ENCODE peak calls at places on chromosomes 11 and 22, in four cellular contexts. One of them, this sample, is unnamed. For H3K4me1, the result is how much of the 10 kb centered on the place peaks cover.

GRCh38 chr11:128261011-128261421 is 326.3 kb downstream of the ETS1 start:
- DNase-seq in RWPE2: no peak
- DNase-seq in OCI-LY7: no peak
- DNase-seq in K562: peak
- DNase-seq in this sample: no peak

GRCh38 chr11:60887531-60887930 is 18.9 kb downstream of the PRPF19 start:
- DNase-seq in OCI-LY7: peak
- DNase-seq in RWPE2: no peak
- DNase-seq in K562: peak
- DNase-seq in this sample: peak

GRCh38 chr11:86182976-86183584 is 61.5 kb upstream of the EED start:
- DNase-seq in RWPE2: peak
- DNase-seq in OCI-LY7: peak
- DNase-seq in K562: peak
- DNase-seq in this sample: no peak

GRCh38 chr11:74685338-74685737 is 45.9 kb downstream of the CHRDL2 start:
- DNase-seq in K562: no peak
- DNase-seq in OCI-LY7: no peak
- DNase-seq in RWPE2: no peak
- DNase-seq in this sample: no peak

GRCh38 chr11:43072911-43073310 is 238.9 kb upstream of the API5 start:
- DNase-seq in RWPE2: no peak
- DNase-seq in K562: no peak
- DNase-seq in OCI-LY7: no peak
- DNase-seq in this sample: no peak

GRCh38 chr22:43643362-43643761 is 168.7 kb downstream of the EFCAB6 start:
- DNase-seq in RWPE2: no peak
- DNase-seq in OCI-LY7: no peak
- DNase-seq in K562: no peak
- DNase-seq in this sample: no peak

GRCh38 chr22:26957176-26957575 is 299.8 kb downstream of the MIAT start:
- DNase-seq in OCI-LY7: no peak
- DNase-seq in K562: no peak
- DNase-seq in RWPE2: no peak
- DNase-seq in this sample: no peak

GRCh38 chr11:86558841-86559240 is 113.6 kb downstream of the ME3 start:
- DNase-seq in RWPE2: no peak
- DNase-seq in OCI-LY7: no peak
- DNase-seq in K562: no peak
- DNase-seq in this sample: no peak

GRCh38 chr11:123653997-123654565 is 343 bp downstream of the SCN3B start:
- DNase-seq in RWPE2: peak
- DNase-seq in OCI-LY7: no peak
- DNase-seq in K562: peak
- DNase-seq in this sample: peak

GRCh38 chr11:13944801-13945505 is 17.6 kb upstream of the SPON1 start:
- DNase-seq in RWPE2: no peak
- DNase-seq in OCI-LY7: no peak
- DNase-seq in K562: no peak
- DNase-seq in this sample: no peak

GRCh38 chr22:43014062-43014875 is 680 bp downstream of the PACSIN2 start:
- DNase-seq in RWPE2: no peak
- DNase-seq in K562: peak
- DNase-seq in OCI-LY7: peak
- DNase-seq in this sample: peak

GRCh38 chr11:73752903-73753302 is 8.0 kb downstream of the RAB6A start:
- DNase-seq in RWPE2: no peak
- DNase-seq in OCI-LY7: no peak
- DNase-seq in K562: no peak
- DNase-seq in this sample: no peak

GRCh38 chr11:14644396-14645246 is 1.0 kb downstream of the PDE3B start:
- DNase-seq in RWPE2: no peak
- DNase-seq in K562: peak
- DNase-seq in OCI-LY7: no peak
- DNase-seq in this sample: peak

GRCh38 chr11:15941206-15941770 is 415.1 kb downstream of the SOX6 start:
- DNase-seq in OCI-LY7: no peak
- DNase-seq in RWPE2: no peak
- DNase-seq in K562: peak
- DNase-seq in this sample: peak

GRCh38 chr11:77191823-77192495 is 63.9 kb downstream of the MYO7A start:
- DNase-seq in OCI-LY7: peak
- DNase-seq in K562: peak
- DNase-seq in RWPE2: no peak
- DNase-seq in this sample: peak

GRCh38 chr11:115775846-115776245 is 271.6 kb upstream of the CADM1 start:
- DNase-seq in OCI-LY7: no peak
- DNase-seq in K562: no peak
- DNase-seq in RWPE2: no peak
- DNase-seq in this sample: no peak

GRCh38 chr22:20243176-20243544 is 25.0 kb downstream of the RTN4R start:
- DNase-seq in RWPE2: no peak
- DNase-seq in OCI-LY7: no peak
- DNase-seq in K562: no peak
- DNase-seq in this sample: no peak
- H3K4me1 ChIP-seq in RWPE2: under half
- H3K4me1 ChIP-seq in OCI-LY7: under half
- H3K4me1 ChIP-seq in K562: under half
- H3K4me1 ChIP-seq in this sample: half or more

DNA sequence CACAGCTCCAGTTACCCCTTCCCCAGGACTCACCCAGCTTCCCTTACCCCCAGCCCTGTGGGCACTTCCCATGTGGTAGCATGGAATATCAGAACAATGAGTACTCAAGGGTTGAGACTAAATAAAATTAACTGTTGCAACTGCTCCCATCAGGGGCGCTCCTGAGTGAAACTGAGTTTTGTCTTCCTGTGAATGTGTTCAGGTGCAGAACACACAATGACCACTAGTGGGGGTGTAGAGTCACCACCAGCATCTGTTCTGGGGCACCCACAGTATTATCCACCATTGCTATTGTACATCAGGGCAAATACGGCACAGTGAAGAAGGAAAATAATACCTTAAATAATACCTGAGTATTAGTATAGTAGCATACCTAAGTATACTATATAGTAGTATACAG is 689.7 kb downstream of the TBC1D22A start:
- DNase-seq in K562: peak
- DNase-seq in RWPE2: no peak
- DNase-seq in OCI-LY7: peak
- DNase-seq in this sample: no peak
- TF ChIP-seq CTCF in K562: peak
- TF ChIP-seq CTCF in RWPE2: no peak
- TF ChIP-seq CTCF in OCI-LY7: peak
- TF ChIP-seq CTCF in this sample: peak

DNA sequence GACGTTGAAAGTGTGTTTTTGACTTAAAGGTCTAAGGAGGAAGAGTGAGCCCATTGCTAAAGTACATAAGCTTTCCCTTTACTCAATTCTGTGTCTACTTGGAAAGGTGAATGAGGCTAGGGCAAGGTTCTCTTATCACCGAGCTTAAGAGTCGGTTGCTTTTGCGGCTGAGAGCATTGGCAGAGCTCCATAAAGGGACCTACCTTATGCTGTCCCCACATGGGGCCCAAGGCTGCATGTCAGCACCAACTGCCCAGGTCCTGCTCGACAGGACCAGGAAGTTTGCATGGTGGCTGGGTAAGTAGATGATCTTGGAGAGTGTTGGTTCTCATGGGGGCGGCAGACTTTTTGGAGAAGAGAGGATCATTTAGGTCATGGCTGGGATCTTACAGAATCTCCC is 91.2 kb downstream of the ZBTB16 start:
- DNase-seq in RWPE2: no peak
- DNase-seq in K562: peak
- DNase-seq in OCI-LY7: no peak
- DNase-seq in this sample: no peak
- H3K4me1 ChIP-seq in RWPE2: under half
- H3K4me1 ChIP-seq in K562: under half
- H3K4me1 ChIP-seq in OCI-LY7: under half
- H3K4me1 ChIP-seq in this sample: half or more

DNA sequence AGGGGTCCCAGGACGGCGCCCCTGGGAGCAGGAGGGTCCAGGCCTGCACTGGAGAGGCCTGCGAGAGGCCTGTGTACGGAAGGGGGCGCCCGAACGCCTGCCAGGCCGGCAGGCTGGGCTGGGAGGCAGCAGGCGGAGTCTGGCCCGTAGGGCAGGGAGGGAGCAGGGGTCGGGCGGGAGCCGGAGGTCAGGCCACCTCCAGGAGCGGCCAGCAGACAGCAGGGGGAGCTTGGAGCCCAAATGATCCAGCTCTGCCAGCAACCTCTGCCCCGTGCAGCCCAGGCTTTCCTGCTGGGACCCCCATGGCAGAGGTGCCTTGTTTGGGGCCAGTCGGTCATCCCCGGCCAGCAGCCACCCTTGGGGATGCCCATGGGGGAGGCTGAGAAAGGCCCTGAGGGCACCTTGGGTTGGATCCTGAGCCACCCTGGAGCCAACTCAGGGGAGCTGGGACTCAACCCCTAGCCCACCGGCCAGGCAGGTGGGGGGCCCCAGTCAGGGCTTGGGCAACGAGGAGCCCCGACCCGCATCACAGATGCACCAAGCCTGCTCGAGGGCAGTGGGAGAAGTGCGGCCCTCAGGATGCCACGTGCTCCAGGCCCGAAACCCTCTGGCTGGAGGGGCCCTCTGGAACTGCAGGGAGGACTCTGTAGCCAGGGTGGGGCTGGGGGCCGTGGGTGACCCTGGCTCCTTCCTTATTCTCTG is 9.6 kb upstream of the SYT8 start:
- DNase-seq in OCI-LY7: peak
- DNase-seq in RWPE2: no peak
- DNase-seq in K562: peak
- DNase-seq in this sample: no peak
- TF ChIP-seq CTCF in OCI-LY7: peak
- TF ChIP-seq CTCF in RWPE2: no peak
- TF ChIP-seq CTCF in K562: peak
- TF ChIP-seq CTCF in this sample: peak

DNA sequence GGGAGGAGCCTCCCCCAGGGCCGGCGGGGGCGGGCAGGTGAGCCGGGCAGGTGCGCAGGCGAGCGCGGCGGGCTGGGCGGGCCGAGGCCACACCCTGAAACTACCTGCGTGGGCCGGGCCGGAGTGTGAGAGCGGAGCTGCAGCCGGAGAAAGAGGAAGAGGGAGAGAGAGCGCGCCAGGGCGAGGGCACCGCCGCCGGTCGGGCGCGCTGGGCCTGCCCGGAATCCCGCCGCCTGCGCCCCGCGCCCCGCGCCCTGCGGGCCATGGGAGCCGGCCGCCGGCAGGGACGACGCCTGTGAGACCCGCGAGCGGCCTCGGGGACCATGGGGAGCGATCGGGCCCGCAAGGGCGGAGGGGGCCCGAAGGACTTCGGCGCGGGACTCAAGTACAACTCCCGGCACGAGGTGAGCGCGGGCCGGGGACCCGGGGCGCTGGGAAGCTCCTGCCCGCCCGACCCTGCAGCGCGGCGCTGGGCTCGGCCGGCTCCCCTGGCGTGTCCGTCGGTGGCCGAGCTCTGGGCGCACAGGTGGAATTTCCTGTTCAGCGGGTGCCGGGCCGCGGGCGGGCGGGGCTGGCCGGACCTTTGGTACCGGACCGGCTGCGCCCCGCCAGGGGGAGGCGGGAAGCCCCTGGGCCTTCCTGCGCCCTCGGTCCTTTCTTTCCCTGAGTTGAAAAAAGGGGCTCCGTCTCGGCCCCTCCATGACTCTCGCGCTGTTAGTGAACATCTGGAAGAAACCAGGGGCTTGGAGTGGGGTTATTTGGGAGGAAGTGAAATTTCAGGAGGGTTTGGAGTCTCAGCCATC is at the start of gene ST14:
- DNase-seq in RWPE2: peak
- DNase-seq in OCI-LY7: peak
- DNase-seq in K562: no peak
- DNase-seq in this sample: no peak
- H3K4me1 ChIP-seq in RWPE2: under half
- H3K4me1 ChIP-seq in OCI-LY7: half or more
- H3K4me1 ChIP-seq in K562: under half
- H3K4me1 ChIP-seq in this sample: under half

GRCh38 chr11:119729581-119730346 is 764 bp upstream of the NECTIN1 start:
- DNase-seq in OCI-LY7: no peak
- DNase-seq in K562: no peak
- DNase-seq in RWPE2: no peak
- DNase-seq in this sample: peak
- TF ChIP-seq CTCF in OCI-LY7: peak
- TF ChIP-seq CTCF in K562: no peak
- TF ChIP-seq CTCF in RWPE2: peak
- TF ChIP-seq CTCF in this sample: peak

GRCh38 chr11:1504164-1504563 is 17.6 kb upstream of the MOB2 start:
- DNase-seq in RWPE2: no peak
- DNase-seq in K562: no peak
- DNase-seq in OCI-LY7: no peak
- DNase-seq in this sample: no peak
- H3K4me1 ChIP-seq in RWPE2: under half
- H3K4me1 ChIP-seq in K562: under half
- H3K4me1 ChIP-seq in OCI-LY7: under half
- H3K4me1 ChIP-seq in this sample: half or more

DNA sequence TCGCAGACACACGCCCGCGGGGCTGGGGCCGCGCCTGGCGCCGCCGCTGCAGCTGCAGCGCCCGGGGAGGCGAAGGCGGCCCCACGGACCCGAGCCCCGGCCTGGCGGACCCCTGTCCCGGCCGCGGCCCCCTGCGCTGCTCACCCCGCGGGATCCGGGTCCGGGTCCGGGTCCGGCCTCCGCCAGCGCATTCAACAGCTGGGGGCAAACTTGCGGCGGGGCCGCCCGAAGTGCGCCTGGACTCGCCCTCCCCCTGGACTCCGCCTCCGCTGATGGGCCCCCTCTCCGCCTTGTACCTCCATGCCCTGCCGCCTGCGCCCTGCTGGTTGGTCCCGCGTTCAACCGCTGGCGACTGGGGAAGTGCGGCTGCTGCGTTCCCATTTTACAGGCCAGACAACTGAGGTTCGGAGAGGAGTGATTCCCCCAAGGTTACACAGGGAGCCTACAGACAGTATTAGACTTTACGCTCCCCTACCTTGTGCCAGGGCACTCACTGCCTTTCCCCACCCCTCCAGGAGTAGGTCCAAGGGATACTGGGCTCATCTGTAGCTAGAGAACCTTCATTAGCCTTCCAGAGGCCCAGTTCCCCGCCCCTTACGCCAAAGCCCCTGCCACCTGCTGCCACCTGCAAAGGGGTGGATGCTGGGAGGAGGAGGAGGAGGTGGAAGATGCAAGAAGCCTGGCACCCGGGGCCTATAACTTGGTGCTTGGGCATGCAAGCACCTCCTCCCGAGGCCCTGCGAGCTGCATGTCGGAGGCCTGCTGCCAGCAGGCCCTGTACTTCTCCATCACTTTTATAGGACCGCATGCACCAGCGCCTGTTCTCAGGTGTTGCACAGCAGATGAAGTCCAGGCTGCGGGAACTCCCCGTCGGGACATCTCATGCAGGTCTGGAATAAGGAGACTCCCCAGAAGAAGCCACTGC is 694 bp upstream of the ELFN2 start:
- DNase-seq in OCI-LY7: no peak
- DNase-seq in K562: no peak
- DNase-seq in RWPE2: no peak
- DNase-seq in this sample: no peak
- TF ChIP-seq CTCF in OCI-LY7: no peak
- TF ChIP-seq CTCF in K562: no peak
- TF ChIP-seq CTCF in RWPE2: no peak
- TF ChIP-seq CTCF in this sample: no peak

DNA sequence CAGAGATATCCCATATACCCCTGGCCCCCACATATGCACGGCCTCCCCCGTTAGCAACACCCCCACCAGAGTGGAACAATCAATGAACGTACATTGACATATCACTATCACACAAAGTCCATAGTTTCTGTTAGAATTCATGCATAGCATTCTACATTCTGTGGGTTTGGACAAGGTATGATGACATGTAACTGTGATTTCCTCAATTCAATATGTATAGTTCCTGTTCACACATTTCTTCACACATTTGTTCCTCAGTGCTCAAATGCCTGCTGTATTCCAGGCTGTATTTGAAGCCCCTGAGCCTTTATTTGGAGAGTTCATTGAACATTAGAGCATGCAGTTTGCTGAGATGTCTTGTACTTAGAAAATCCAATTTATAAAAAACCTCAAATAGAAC is 69.9 kb downstream of the PTPRJ start:
- DNase-seq in RWPE2: no peak
- DNase-seq in OCI-LY7: no peak
- DNase-seq in K562: no peak
- DNase-seq in this sample: no peak
- H3K4me1 ChIP-seq in RWPE2: under half
- H3K4me1 ChIP-seq in OCI-LY7: half or more
- H3K4me1 ChIP-seq in K562: under half
- H3K4me1 ChIP-seq in this sample: under half